ENCODE peak calls at places on chromosomes 16 and 17, in four cellular contexts. A is transverse colon, Q is psoas muscle, E is IMR-90. F is an unnamed sample.
A peak's percentile ranks its signal among the peaks of the same experiment; 100 is the strongest.

GRCh38 chr17:4180791-4181190 is 37.8 kb downstream of the CYB5D2 start:
- DNase-seq in A (no peak), Q (no peak), E (peak; percentile 12), F (no peak)

GRCh38 chr17:56912105-56912999 is 1.5 kb downstream of the TRIM25 start:
- DNase-seq in A (peak; percentile 33), Q (peak; percentile 75), E (no peak), F (no peak)

GRCh38 chr17:79125503-79125902 is 50.9 kb downstream of the ENGASE start:
- DNase-seq in A (no peak), Q (no peak), E (no peak), F (no peak)

GRCh38 chr16:86497551-86498021 is 12.7 kb upstream of the FOXF1 start:
- DNase-seq in A (no peak), Q (no peak), E (no peak), F (no peak)

GRCh38 chr16:78434401-78434800 is 334.9 kb downstream of the WWOX start:
- DNase-seq in A (no peak), Q (no peak), E (no peak), F (no peak)

GRCh38 chr17:62627219-62627903 is at the start of gene MRC2:
- DNase-seq in A (peak; percentile 35), Q (peak; percentile 80), E (peak; percentile 82), F (no peak)

GRCh38 chr17:6084226-6085161 is 14.3 kb downstream of the WSCD1 start:
- DNase-seq in A (no peak), Q (peak; percentile 80), E (no peak), F (peak; percentile 92)

GRCh38 chr16:3444032-3444388 is 530 bp downstream of the NAA60 start:
- DNase-seq in A (peak; percentile 42), Q (no peak), E (peak; percentile 80), F (no peak)

GRCh38 chr16:17230932-17231581 is 239.7 kb downstream of the XYLT1 start:
- DNase-seq in A (no peak), Q (no peak), E (no peak), F (no peak)

GRCh38 chr16:79171504-79172240 is 428.9 kb downstream of the MAF start:
- DNase-seq in A (no peak), Q (no peak), E (no peak), F (no peak)

GRCh38 chr17:76056882-76057281 is 15.4 kb downstream of the SRP68 start:
- DNase-seq in A (no peak), Q (no peak), E (no peak), F (no peak)

GRCh38 chr16:60203525-60204124 is 1469.5 kb upstream of the GOT2 start:
- DNase-seq in A (no peak), Q (no peak), E (peak; percentile 2), F (no peak)

DNA sequence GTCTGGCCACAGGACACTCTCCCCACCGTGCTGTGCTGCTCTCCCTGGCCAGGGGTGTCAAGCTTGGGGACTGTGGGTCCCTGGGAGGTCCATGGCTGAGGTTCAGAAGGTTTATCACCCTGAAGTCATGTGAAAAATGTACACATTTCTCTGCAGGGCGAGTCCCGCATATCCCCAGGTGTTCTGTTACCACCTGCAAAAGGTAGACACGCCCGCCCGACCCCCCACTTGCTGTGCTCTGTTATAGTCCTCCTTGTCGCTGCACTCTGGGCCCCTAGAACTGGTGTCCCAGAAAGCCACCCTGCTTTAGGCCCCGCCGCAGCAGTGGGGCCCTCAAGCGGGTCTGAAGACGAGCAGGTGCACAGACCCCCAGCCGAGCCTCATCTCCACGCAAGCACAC is 11.8 kb downstream of the JPT2 start:
- DNase-seq in A (no peak), Q (no peak), E (no peak), F (no peak)
- H3K27ac ChIP-seq in A (no peak overlapping the region), Q (no peak overlapping the region), E (no peak overlapping the region), F (no peak overlapping the region)

GRCh38 chr16:56639045-56639444 is 579 bp downstream of the MT1A start:
- DNase-seq in A (no peak), Q (no peak), E (no peak), F (no peak)
- H3K4me3 ChIP-seq in A (no peak overlapping the region), Q (no peak overlapping the region), E (no peak overlapping the region), F (no peak overlapping the region)

DNA sequence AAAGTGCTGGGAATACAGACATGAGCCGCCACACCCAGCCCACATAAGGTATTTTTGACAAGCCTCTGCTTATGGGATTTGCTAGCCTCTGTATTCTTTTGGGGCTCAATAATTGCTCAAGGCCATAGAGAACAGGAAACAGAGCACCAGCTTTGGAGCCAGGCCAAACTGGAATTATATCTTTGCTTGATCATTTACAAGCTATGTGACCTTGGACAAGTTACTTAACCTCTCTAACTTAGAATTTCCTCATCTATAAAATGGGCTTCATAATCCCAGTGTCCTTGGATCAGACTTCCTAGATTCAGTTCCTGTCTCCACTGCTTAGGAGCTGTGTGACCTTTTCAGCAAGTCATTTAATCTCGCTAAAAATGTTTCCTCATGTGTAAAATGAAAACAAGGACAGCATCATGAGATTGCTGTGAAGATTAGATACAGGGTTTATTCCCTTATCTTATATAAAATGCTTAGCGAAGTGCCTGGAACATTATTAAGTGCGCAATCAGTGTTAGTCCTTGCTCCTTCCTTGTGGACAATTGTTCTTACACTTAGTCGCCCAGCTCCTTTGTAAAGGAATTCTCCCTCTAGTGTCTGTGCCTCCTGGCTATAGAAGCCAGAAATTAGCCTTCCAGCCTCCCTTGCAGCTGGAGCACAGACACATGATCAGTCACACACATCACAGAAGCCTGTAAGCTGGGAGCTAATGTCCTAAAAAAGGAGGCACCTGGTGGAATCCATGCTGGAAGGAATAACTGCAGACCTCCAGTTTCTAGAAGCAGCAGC is 16.6 kb downstream of the KRT9 start:
- DNase-seq in A (peak; percentile 69), Q (no peak), E (no peak), F (no peak)
- H3K27ac ChIP-seq in A (peak overlapping the region; percentile 42), Q (no peak overlapping the region), E (no peak overlapping the region), F (no peak overlapping the region)

GRCh38 chr17:8237886-8238285 is 10.0 kb downstream of the CTC1 start:
- DNase-seq in A (no peak), Q (no peak), E (no peak), F (no peak)
- H3K4me3 ChIP-seq in A (no peak overlapping the region), Q (no peak overlapping the region), E (no peak overlapping the region), F (no peak overlapping the region)

GRCh38 chr16:23141033-23141432 is 8.2 kb downstream of the USP31 start:
- DNase-seq in A (no peak), Q (no peak), E (no peak), F (no peak)

GRCh38 chr16:23143391-23143790 is 5.9 kb downstream of the USP31 start:
- DNase-seq in A (no peak), Q (no peak), E (no peak), F (no peak)

GRCh38 chr16:23140082-23140481 is 9.2 kb downstream of the USP31 start:
- DNase-seq in A (no peak), Q (no peak), E (no peak), F (no peak)

GRCh38 chr16:23141959-23142740 is 7.1 kb downstream of the USP31 start:
- DNase-seq in A (no peak), Q (no peak), E (no peak), F (no peak)

DNA sequence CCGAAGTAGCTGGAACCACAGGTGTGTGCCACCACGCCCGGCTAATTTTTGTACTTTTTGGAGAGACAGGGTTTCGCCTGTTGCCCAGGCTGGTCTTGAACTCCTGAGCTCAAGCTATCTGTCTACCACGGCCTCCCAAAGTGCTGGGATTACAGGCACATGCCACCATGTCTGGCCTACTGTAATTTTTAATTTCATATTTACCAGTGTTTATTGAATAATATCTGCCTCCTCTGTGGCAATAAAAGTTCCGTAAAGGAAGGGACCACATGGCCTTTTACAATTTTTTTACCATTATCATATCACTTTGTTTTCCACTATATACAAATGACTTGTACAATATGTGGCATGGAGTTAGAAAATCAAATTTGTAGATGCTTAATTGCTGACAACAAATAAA is 7.8 kb downstream of the USP31 start:
- DNase-seq in A (no peak), Q (no peak), E (no peak), F (no peak)
- H3K27ac ChIP-seq in A (peak overlapping the region; percentile 33), Q (no peak overlapping the region), E (no peak overlapping the region), F (peak overlapping the region; percentile 83)

F was measured in dorsolateral prefrontal cortex.